ENCODE peak calls at places on chromosomes 6 and 20, in ten cellular contexts. O, F, L, B, N, P, X, Z, W and C are unnamed samples.

GRCh38 chr6:25462235-25462897 is 183.2 kb downstream of the CARMIL1 start:
- DNase-seq in W (no peak), P (no peak), L (no peak), N (no peak), Z (no peak), O (no peak), B (no peak), X (no peak), F (no peak), C (no peak)

GRCh38 chr6:85041376-85041775 is 277.0 kb upstream of the TBX18 start:
- DNase-seq in X (no peak), W (peak; percentile 5), F (no peak), Z (peak; percentile 86), N (no peak), P (peak; percentile 6), L (no peak), O (no peak), B (no peak), C (no peak)

GRCh38 chr6:163261361-163261760 is 153.2 kb upstream of the QKI start:
- DNase-seq in L (no peak), X (no peak), Z (no peak), B (no peak), O (no peak), P (no peak), N (no peak), F (no peak), W (no peak), C (no peak)

GRCh38 chr20:51376121-51376520 is 166.4 kb downstream of the NFATC2 start:
- DNase-seq in Z (no peak), P (no peak), L (no peak), W (no peak), O (no peak), B (no peak), F (no peak), N (peak; percentile 47), X (no peak), C (no peak)

GRCh38 chr20:50746138-50746940 is 15.0 kb downstream of the PARD6B start:
- DNase-seq in L (no peak), B (no peak), W (no peak), F (no peak), O (no peak), Z (no peak), N (no peak), X (no peak), P (no peak), C (no peak)

GRCh38 chr6:89260310-89260709 is 43.2 kb upstream of the GABRR1 start:
- DNase-seq in O (no peak), X (peak; percentile 24), N (no peak), W (no peak), P (no peak), B (no peak), F (no peak), Z (no peak), L (no peak), C (no peak)

GRCh38 chr6:30213999-30214982 is 1.1 kb upstream of the TRIM26 start:
- DNase-seq in B (peak; percentile 87), F (peak; percentile 94), P (no peak), W (peak; percentile 33), L (no peak), O (peak; percentile 91), X (peak; percentile 80), N (peak; percentile 98), Z (peak; percentile 74), C (peak; percentile 60)

GRCh38 chr20:47770931-47771330 is 14.3 kb downstream of the SULF2 start:
- DNase-seq in B (no peak), O (no peak), L (no peak), W (no peak), Z (no peak), P (no peak), X (no peak), F (no peak), N (no peak), C (no peak)

GRCh38 chr6:112178846-112179245 is 75.5 kb downstream of the LAMA4 start:
- DNase-seq in O (no peak), W (no peak), F (no peak), B (no peak), P (no peak), Z (no peak), L (no peak), N (no peak), X (no peak), C (no peak)

GRCh38 chr6:161547617-161548016 is 273.8 kb upstream of the AGPAT4 start:
- DNase-seq in P (no peak), N (no peak), B (no peak), O (no peak), X (no peak), L (no peak), F (no peak), Z (no peak), W (no peak), C (no peak)

GRCh38 chr6:18362058-18362561 is 25.0 kb upstream of the RNF144B start:
- DNase-seq in P (no peak), B (no peak), N (no peak), Z (peak; percentile 84), F (no peak), X (no peak), L (no peak), W (no peak), O (no peak), C (no peak)

DNA sequence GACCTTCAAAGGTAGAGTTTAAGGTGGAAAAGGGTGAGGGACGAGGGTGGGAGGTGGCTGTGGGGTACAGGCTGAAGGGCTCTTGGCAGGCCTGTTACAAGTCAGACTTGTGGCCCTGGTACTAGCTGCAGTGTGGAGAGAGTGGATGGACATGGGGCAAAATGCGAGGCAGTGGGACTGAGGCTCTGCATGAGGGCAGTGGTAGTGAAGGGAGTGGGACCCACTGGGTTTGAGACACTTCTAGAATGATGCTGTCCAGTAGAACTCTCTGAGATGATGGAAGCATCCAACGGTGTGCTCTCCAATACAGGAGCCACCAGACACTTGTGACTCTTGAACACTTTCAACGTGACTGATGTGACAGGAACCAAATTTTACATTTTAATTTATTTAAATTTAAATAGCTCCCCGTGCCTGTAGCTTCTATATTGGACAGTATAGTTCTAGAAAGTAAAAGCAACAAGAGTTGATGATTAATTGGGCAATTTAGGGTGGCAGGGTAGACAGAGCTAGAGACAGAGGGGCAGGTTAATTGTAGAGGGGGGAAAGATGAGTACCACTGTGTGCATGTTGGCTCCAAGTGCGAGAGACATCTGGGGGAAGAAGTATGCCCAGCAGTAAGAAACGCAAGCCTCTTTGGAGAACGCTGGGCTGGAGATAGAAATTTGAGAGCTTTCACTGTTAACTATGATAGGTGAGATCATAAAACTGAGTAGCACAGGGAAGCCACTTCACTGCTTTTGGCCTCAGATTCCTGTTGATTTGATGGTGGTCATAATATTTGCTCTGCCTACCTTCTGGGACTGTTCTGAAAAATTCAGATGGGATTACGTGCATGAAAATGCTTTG is 77.5 kb downstream of the TXNDC5 start:
- DNase-seq in W (no peak), P (no peak), L (no peak), O (no peak), Z (no peak), X (no peak), N (no peak), B (no peak), F (no peak), C (no peak)
- TF ChIP-seq POLR2AphosphoS5 in W (no peak), P (no peak), L (no peak), O (no peak), Z (no peak), X (no peak), N (no peak), B (no peak), F (no peak), C (no peak)

DNA sequence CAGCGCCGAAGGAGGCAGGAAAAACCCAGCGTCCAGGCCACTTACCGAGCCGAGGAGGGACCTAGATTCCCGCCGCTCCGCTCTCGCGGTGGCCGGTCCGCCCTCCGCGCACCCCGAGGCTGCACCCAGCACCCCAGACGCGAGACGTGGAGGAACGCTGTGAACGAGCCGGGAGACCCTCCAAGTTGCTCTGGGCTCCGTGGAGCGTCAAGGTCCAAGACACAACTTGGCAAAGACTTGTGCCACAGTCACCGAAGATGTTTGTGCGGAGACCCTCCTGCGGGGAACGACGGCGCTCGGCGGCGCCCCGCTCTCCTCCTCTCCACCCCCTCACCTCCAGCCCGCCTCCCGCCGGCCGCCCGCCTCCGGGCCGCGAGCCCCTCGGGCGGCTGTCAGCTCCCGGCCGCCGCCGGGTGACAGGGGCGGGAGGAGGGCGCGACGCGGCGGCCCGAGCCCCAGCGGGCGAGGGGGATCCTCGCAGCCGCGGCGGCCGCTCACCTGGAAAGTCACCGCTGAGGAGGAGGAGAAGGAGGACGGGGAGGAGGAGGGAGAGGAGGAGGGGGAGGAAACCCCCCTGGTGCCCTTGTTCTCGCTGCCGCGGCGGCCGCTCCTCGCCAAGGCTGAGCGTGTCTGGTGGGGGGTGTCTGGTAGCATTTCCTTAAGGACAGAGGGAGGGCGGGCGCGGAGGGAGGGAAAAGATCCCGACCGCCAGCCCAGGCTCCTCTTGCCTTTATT is 637 bp upstream of the HIVEP2 start:
- DNase-seq in Z (no peak), X (peak; percentile 75), F (no peak), N (peak; percentile 92), W (no peak), B (peak; percentile 59), P (peak; percentile 38), O (peak; percentile 63), L (no peak), C (peak; percentile 48)
- TF ChIP-seq POLR2A in Z (no peak), X (no peak), F (no peak), N (no peak), W (peak; percentile 88), B (no peak), P (peak; percentile 50), O (no peak), L (no peak), C (peak; percentile 66)

DNA sequence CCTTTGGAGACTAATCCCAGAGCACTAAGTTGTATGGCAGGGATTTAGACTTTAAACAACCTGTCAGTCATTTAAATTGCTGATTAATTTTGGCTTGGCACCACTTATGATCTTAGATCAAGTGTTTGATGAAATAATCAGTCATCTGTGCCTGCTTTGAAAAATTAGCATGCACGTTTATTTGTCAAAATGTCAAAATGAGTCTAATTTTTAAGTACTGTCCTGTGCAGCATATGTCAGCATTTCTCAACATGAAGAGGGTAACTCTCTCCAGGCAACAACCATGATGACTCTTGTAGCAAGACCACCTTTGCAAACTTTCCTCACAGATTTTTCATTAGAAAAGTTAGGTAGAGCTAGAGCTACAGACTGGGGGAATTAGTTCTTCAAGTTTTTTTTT is 155.7 kb upstream of the GJE1 start:
- DNase-seq in X (no peak), F (no peak), W (no peak), B (no peak), P (no peak), Z (no peak), N (no peak), O (no peak), L (no peak), C (no peak)
- TF ChIP-seq POLR2AphosphoS5 in X (no peak), F (no peak), W (no peak), B (no peak), P (no peak), Z (no peak), N (no peak), O (no peak), L (no peak), C (no peak)

DNA sequence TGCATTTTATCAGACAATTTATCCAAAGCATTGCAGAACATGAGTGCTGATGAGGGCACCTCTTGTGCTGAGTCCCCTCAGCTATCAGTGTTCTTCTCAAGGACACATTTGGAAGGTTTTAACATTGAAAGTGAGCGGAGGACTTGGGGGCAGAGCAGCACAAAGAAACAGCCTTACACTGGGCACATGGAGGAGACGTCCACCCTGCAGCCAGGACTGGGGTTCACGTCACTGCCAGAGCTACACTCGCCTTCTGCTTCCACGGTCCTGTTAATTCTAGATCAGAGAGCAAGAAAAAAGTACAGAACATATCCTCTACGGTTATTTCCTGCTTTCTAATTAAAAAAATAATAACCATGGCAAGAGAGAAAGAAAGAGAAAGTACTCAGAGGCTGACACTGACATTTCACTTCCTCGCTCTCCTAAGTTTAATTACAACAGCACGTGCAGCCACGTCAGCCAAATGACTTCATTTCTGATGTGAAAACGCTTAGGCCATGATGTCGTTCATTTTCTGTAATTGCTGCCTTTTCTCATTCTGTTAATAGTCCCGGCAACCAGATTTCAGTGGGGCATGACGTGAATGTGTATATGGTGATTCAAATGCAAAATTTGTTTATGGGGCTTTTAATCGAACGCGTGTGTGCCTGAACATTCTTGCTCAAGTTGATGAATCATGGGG is 5.1 kb downstream of the PRND start:
- DNase-seq in P (peak; percentile 36), Z (peak; percentile 51), F (no peak), B (no peak), N (peak; percentile 80), X (no peak), W (peak; percentile 24), L (no peak), O (peak; percentile 20), C (no peak)
- TF ChIP-seq POLR2A in P (no peak), Z (no peak), F (no peak), B (no peak), N (no peak), X (no peak), W (no peak), L (no peak), O (no peak), C (no peak)